ENCODE peak calls at places on chromosome 16, in four cellular contexts. H, M, G and Z are unnamed samples.

GRCh38 chr16:53740476-53740875 is 36.5 kb downstream of the FTO start:
- DNase-seq in H (no peak), M (no peak), G (no peak), Z (no peak)

GRCh38 chr16:30651124-30652004 is 604 bp downstream of the PRR14 start:
- DNase-seq in H (peak), M (peak), G (peak), Z (peak)

GRCh38 chr16:79932564-79932963 is 332.0 kb upstream of the MAF start:
- DNase-seq in H (no peak), M (no peak), G (no peak), Z (no peak)

GRCh38 chr16:74753180-74753579 is 21.4 kb downstream of the FA2H start:
- DNase-seq in H (no peak), M (no peak), G (no peak), Z (no peak)

GRCh38 chr16:11547517-11547916 is 39.2 kb downstream of the LITAF start:
- DNase-seq in H (no peak), M (no peak), G (no peak), Z (no peak)

GRCh38 chr16:79171504-79172240 is 428.9 kb downstream of the MAF start:
- DNase-seq in H (no peak), M (no peak), G (peak), Z (no peak)

GRCh38 chr16:87165885-87166284 is 151.3 kb downstream of the C16orf95 start:
- DNase-seq in H (no peak), M (no peak), G (no peak), Z (no peak)

GRCh38 chr16:55662641-55663040 is 6.9 kb downstream of the SLC6A2 start:
- DNase-seq in H (no peak), M (no peak), G (no peak), Z (no peak)

GRCh38 chr16:14337303-14338191 is 266.4 kb downstream of the MRTFB start:
- DNase-seq in H (no peak), M (no peak), G (no peak), Z (no peak)

GRCh38 chr16:11554054-11554453 is 32.7 kb downstream of the LITAF start:
- DNase-seq in H (no peak), M (no peak), G (no peak), Z (no peak)

GRCh38 chr16:4574919-4575705 is 19.0 kb downstream of the C16orf96 start:
- DNase-seq in H (no peak), M (no peak), G (no peak), Z (peak)

GRCh38 chr16:86495357-86495701 is 15.0 kb upstream of the FOXF1 start:
- DNase-seq in H (no peak), M (no peak), G (no peak), Z (no peak)

GRCh38 chr16:2473425-2473926 is 1.5 kb upstream of the TBC1D24 start:
- DNase-seq in H (no peak), M (no peak), G (no peak), Z (no peak)

GRCh38 chr16:25006504-25007055 is 8.6 kb downstream of the ARHGAP17 start:
- DNase-seq in H (peak), M (no peak), G (no peak), Z (no peak)

GRCh38 chr16:69861276-69862030 is 89.7 kb upstream of the CLEC18A start:
- DNase-seq in H (no peak), M (no peak), G (no peak), Z (no peak)

GRCh38 chr16:87806608-87807546 is 41.1 kb upstream of the KLHDC4 start:
- DNase-seq in H (peak), M (no peak), G (no peak), Z (no peak)

GRCh38 chr16:87416826-87417471 is 24.8 kb downstream of the MAP1LC3B start:
- DNase-seq in H (no peak), M (no peak), G (no peak), Z (no peak)

GRCh38 chr16:81723098-81723723 is 55.9 kb upstream of the PLCG2 start:
- DNase-seq in H (no peak), M (no peak), G (peak), Z (peak)

GRCh38 chr16:24540575-24541240 is 1.3 kb downstream of the RBBP6 start:
- DNase-seq in H (no peak), M (no peak), G (no peak), Z (peak)

GRCh38 chr16:81799138-81799504 is 20.0 kb downstream of the PLCG2 start:
- DNase-seq in H (no peak), M (no peak), G (no peak), Z (no peak)

GRCh38 chr16:86396918-86397317 is 113.4 kb upstream of the FOXF1 start:
- DNase-seq in H (no peak), M (no peak), G (no peak), Z (no peak)

GRCh38 chr16:3542601-3543373 is 34.4 kb downstream of the NLRC3 start:
- DNase-seq in H (no peak), M (no peak), G (no peak), Z (no peak)

GRCh38 chr16:4852221-4852872 is 5.1 kb downstream of the UBN1 start:
- DNase-seq in H (no peak), M (no peak), G (no peak), Z (no peak)

GRCh38 chr16:35208001-35208935 is 1748.9 kb downstream of the TP53TG3F start:
- DNase-seq in H (no peak), M (no peak), G (no peak), Z (no peak)

GRCh38 chr16:24139282-24139681 is 116.9 kb upstream of the CACNG3 start:
- DNase-seq in H (no peak), M (no peak), G (no peak), Z (no peak)

GRCh38 chr16:513950-514349 is 13.6 kb upstream of the CAPN15 start:
- DNase-seq in H (no peak), M (no peak), G (no peak), Z (no peak)

GRCh38 chr16:88023786-88024185 is 72.6 kb downstream of the BANP start:
- DNase-seq in H (no peak), M (no peak), G (no peak), Z (no peak)